ENCODE peak calls at places on chromosomes 6 and 20, in seven cellular contexts. One of them, this sample, is unnamed.

GRCh38 chr6:90477366-90477765 is 109.5 kb downstream of the MAP3K7 start:
- DNase-seq in IMR-90: no peak
- DNase-seq in AG09309: no peak
- DNase-seq in HFFc6: no peak
- DNase-seq in uterus: no peak
- DNase-seq in HCT116: no peak
- DNase-seq in heart left ventricle: no peak
- DNase-seq in this sample: no peak

GRCh38 chr20:34295284-34295683 is 7.9 kb downstream of the AHCY start:
- DNase-seq in heart left ventricle: no peak
- DNase-seq in IMR-90: no peak
- DNase-seq in HCT116: no peak
- DNase-seq in AG09309: no peak
- DNase-seq in uterus: no peak
- DNase-seq in HFFc6: no peak
- DNase-seq in this sample: no peak

GRCh38 chr6:167944130-167944529 is 53.3 kb upstream of the KIF25 start:
- DNase-seq in AG09309: no peak
- DNase-seq in HFFc6: no peak
- DNase-seq in HCT116: no peak
- DNase-seq in IMR-90: no peak
- DNase-seq in heart left ventricle: no peak
- DNase-seq in uterus: no peak
- DNase-seq in this sample: no peak

GRCh38 chr20:4341804-4342560 is 326.6 kb upstream of the RNF24 start:
- DNase-seq in uterus: no peak
- DNase-seq in AG09309: peak
- DNase-seq in IMR-90: peak
- DNase-seq in HCT116: no peak
- DNase-seq in HFFc6: peak
- DNase-seq in heart left ventricle: no peak
- DNase-seq in this sample: peak

GRCh38 chr20:22807646-22808045 is 223.3 kb upstream of the FOXA2 start:
- DNase-seq in AG09309: no peak
- DNase-seq in uterus: no peak
- DNase-seq in HCT116: peak
- DNase-seq in IMR-90: peak
- DNase-seq in heart left ventricle: no peak
- DNase-seq in HFFc6: no peak
- DNase-seq in this sample: no peak

GRCh38 chr6:18388942-18389341 is 1.8 kb downstream of the RNF144B start:
- DNase-seq in AG09309: peak
- DNase-seq in HFFc6: peak
- DNase-seq in heart left ventricle: no peak
- DNase-seq in IMR-90: peak
- DNase-seq in HCT116: no peak
- DNase-seq in uterus: no peak
- DNase-seq in this sample: peak

GRCh38 chr6:106387875-106388274 is 27.4 kb downstream of the CRYBG1 start:
- DNase-seq in uterus: no peak
- DNase-seq in HCT116: no peak
- DNase-seq in heart left ventricle: no peak
- DNase-seq in HFFc6: no peak
- DNase-seq in AG09309: no peak
- DNase-seq in IMR-90: no peak
- DNase-seq in this sample: no peak

GRCh38 chr6:134908906-134909516 is 40.9 kb downstream of the ALDH8A1 start:
- DNase-seq in HFFc6: peak
- DNase-seq in IMR-90: peak
- DNase-seq in HCT116: peak
- DNase-seq in uterus: peak
- DNase-seq in AG09309: peak
- DNase-seq in heart left ventricle: peak
- DNase-seq in this sample: peak

GRCh38 chr20:11031300-11031699 is 357.5 kb upstream of the JAG1 start:
- DNase-seq in HFFc6: no peak
- DNase-seq in heart left ventricle: no peak
- DNase-seq in HCT116: no peak
- DNase-seq in uterus: no peak
- DNase-seq in AG09309: no peak
- DNase-seq in IMR-90: no peak
- DNase-seq in this sample: no peak

GRCh38 chr20:57485770-57486169 is 39.2 kb downstream of the CTCFL start:
- DNase-seq in HFFc6: no peak
- DNase-seq in AG09309: no peak
- DNase-seq in HCT116: no peak
- DNase-seq in IMR-90: no peak
- DNase-seq in heart left ventricle: no peak
- DNase-seq in uterus: no peak
- DNase-seq in this sample: no peak

GRCh38 chr20:36050436-36051317 is 82.3 kb downstream of the CNBD2 start:
- DNase-seq in uterus: peak
- DNase-seq in HFFc6: peak
- DNase-seq in HCT116: peak
- DNase-seq in IMR-90: peak
- DNase-seq in AG09309: peak
- DNase-seq in heart left ventricle: peak
- DNase-seq in this sample: peak

GRCh38 chr6:46626228-46626909 is 26.2 kb downstream of the CYP39A1 start:
- DNase-seq in uterus: no peak
- DNase-seq in HFFc6: peak
- DNase-seq in heart left ventricle: no peak
- DNase-seq in AG09309: no peak
- DNase-seq in IMR-90: peak
- DNase-seq in HCT116: peak
- DNase-seq in this sample: peak

GRCh38 chr6:33297956-33298772 is 578 bp downstream of the RGL2 start:
- DNase-seq in HFFc6: peak
- DNase-seq in IMR-90: peak
- DNase-seq in uterus: peak
- DNase-seq in heart left ventricle: peak
- DNase-seq in AG09309: no peak
- DNase-seq in HCT116: peak
- DNase-seq in this sample: no peak

GRCh38 chr20:58659841-58660240 is 8.8 kb downstream of the STX16 start:
- DNase-seq in AG09309: no peak
- DNase-seq in IMR-90: no peak
- DNase-seq in heart left ventricle: no peak
- DNase-seq in uterus: no peak
- DNase-seq in HCT116: no peak
- DNase-seq in HFFc6: no peak
- DNase-seq in this sample: no peak

GRCh38 chr20:6501061-6501460 is 266.4 kb upstream of the BMP2 start:
- DNase-seq in AG09309: no peak
- DNase-seq in HFFc6: no peak
- DNase-seq in uterus: no peak
- DNase-seq in IMR-90: peak
- DNase-seq in HCT116: no peak
- DNase-seq in heart left ventricle: no peak
- DNase-seq in this sample: no peak

GRCh38 chr6:113246186-113246585 is 611.0 kb upstream of the MARCKS start:
- DNase-seq in HFFc6: no peak
- DNase-seq in heart left ventricle: no peak
- DNase-seq in HCT116: no peak
- DNase-seq in AG09309: no peak
- DNase-seq in IMR-90: peak
- DNase-seq in uterus: no peak
- DNase-seq in this sample: no peak

GRCh38 chr6:5012531-5012930 is 8.7 kb upstream of the RPP40 start:
- DNase-seq in AG09309: peak
- DNase-seq in HCT116: no peak
- DNase-seq in IMR-90: peak
- DNase-seq in HFFc6: peak
- DNase-seq in uterus: no peak
- DNase-seq in heart left ventricle: no peak
- DNase-seq in this sample: peak

GRCh38 chr20:39333211-39333610 is 371.1 kb downstream of the DHX35 start:
- DNase-seq in uterus: no peak
- DNase-seq in HFFc6: no peak
- DNase-seq in heart left ventricle: no peak
- DNase-seq in AG09309: no peak
- DNase-seq in HCT116: no peak
- DNase-seq in IMR-90: no peak
- DNase-seq in this sample: no peak

GRCh38 chr6:130307752-130308361 is 58.0 kb upstream of the TMEM200A start:
- DNase-seq in heart left ventricle: no peak
- DNase-seq in HFFc6: peak
- DNase-seq in AG09309: peak
- DNase-seq in uterus: no peak
- DNase-seq in HCT116: no peak
- DNase-seq in IMR-90: peak
- DNase-seq in this sample: peak

GRCh38 chr6:130309028-130309427 is 56.8 kb upstream of the TMEM200A start:
- DNase-seq in HFFc6: no peak
- DNase-seq in HCT116: no peak
- DNase-seq in AG09309: no peak
- DNase-seq in IMR-90: no peak
- DNase-seq in uterus: no peak
- DNase-seq in heart left ventricle: no peak
- DNase-seq in this sample: no peak

GRCh38 chr6:130314271-130314670 is 51.5 kb upstream of the TMEM200A start:
- DNase-seq in AG09309: no peak
- DNase-seq in HFFc6: no peak
- DNase-seq in heart left ventricle: no peak
- DNase-seq in uterus: no peak
- DNase-seq in HCT116: no peak
- DNase-seq in IMR-90: no peak
- DNase-seq in this sample: no peak

DNA sequence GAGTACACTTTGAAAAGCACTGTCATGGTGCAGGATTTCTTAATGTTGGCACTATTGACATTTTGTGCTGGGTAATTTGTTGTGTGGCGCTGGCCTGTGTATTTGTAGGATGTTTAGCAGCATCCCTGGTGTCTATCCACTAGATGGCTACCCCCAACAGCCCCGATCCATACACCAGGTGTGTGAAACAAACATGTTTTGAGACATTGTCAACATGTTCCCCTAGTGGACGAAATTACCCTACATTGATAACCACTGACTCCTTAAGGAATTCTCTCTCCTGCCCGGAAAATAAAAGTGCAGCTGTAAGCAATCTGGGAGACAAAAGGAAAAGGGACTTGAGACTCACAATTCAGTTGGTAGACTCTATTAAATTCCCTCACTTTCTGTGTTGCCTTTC is 52.6 kb upstream of the TMEM200A start:
- DNase-seq in IMR-90: no peak
- DNase-seq in uterus: no peak
- DNase-seq in heart left ventricle: no peak
- DNase-seq in HFFc6: no peak
- DNase-seq in HCT116: peak
- DNase-seq in AG09309: no peak
- DNase-seq in this sample: no peak
- TF ChIP-seq CTCF in IMR-90: no peak
- TF ChIP-seq CTCF in uterus: no peak
- TF ChIP-seq CTCF in heart left ventricle: no peak
- TF ChIP-seq CTCF in HFFc6: peak
- TF ChIP-seq CTCF in HCT116: peak
- TF ChIP-seq CTCF in AG09309: peak
- TF ChIP-seq CTCF in this sample: no peak

GRCh38 chr6:153963352-153963751 is 75.7 kb upstream of the OPRM1 start:
- DNase-seq in AG09309: no peak
- DNase-seq in HCT116: no peak
- DNase-seq in IMR-90: no peak
- DNase-seq in HFFc6: no peak
- DNase-seq in heart left ventricle: no peak
- DNase-seq in uterus: no peak
- DNase-seq in this sample: no peak
- TF ChIP-seq CTCF in AG09309: no peak
- TF ChIP-seq CTCF in HCT116: no peak
- TF ChIP-seq CTCF in IMR-90: no peak
- TF ChIP-seq CTCF in HFFc6: no peak
- TF ChIP-seq CTCF in heart left ventricle: no peak
- TF ChIP-seq CTCF in uterus: no peak
- TF ChIP-seq CTCF in this sample: no peak

DNA sequence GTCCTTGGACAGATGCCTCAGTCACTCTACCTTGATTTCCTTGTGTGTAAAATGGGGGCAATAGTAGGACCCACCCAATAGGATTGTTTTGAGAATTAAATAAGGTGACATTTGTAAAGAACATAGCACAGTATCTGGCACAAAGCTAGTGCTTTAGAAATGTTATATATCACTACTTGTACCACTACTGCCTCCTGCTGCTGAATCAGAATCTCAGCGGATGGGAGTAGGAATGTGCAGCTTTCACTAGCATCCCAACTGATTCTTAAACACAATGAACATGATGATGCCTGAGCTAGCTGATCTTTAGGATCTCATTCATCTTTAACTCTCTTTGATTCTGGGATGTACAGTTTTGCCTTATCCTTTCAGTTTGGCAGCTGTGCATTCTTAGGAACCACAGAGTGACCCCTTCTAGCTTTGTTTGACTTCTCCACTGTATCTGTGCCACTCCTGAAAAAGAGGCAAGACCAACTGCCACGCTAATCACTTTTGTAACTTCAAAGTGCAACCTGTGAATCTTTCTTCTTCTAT is 7.2 kb downstream of the PBOV1 start:
- DNase-seq in HCT116: no peak
- DNase-seq in HFFc6: no peak
- DNase-seq in AG09309: no peak
- DNase-seq in heart left ventricle: no peak
- DNase-seq in IMR-90: no peak
- DNase-seq in uterus: no peak
- DNase-seq in this sample: no peak
- TF ChIP-seq CTCF in HCT116: no peak
- TF ChIP-seq CTCF in HFFc6: no peak
- TF ChIP-seq CTCF in AG09309: no peak
- TF ChIP-seq CTCF in heart left ventricle: no peak
- TF ChIP-seq CTCF in IMR-90: no peak
- TF ChIP-seq CTCF in uterus: no peak
- TF ChIP-seq CTCF in this sample: no peak

GRCh38 chr20:44576297-44576696 is 6.1 kb upstream of the PKIG start:
- DNase-seq in IMR-90: peak
- DNase-seq in uterus: no peak
- DNase-seq in HFFc6: peak
- DNase-seq in heart left ventricle: no peak
- DNase-seq in HCT116: no peak
- DNase-seq in AG09309: no peak
- DNase-seq in this sample: no peak
- TF ChIP-seq CTCF in IMR-90: peak
- TF ChIP-seq CTCF in uterus: no peak
- TF ChIP-seq CTCF in HFFc6: peak
- TF ChIP-seq CTCF in heart left ventricle: peak
- TF ChIP-seq CTCF in HCT116: no peak
- TF ChIP-seq CTCF in AG09309: no peak
- TF ChIP-seq CTCF in this sample: peak

DNA sequence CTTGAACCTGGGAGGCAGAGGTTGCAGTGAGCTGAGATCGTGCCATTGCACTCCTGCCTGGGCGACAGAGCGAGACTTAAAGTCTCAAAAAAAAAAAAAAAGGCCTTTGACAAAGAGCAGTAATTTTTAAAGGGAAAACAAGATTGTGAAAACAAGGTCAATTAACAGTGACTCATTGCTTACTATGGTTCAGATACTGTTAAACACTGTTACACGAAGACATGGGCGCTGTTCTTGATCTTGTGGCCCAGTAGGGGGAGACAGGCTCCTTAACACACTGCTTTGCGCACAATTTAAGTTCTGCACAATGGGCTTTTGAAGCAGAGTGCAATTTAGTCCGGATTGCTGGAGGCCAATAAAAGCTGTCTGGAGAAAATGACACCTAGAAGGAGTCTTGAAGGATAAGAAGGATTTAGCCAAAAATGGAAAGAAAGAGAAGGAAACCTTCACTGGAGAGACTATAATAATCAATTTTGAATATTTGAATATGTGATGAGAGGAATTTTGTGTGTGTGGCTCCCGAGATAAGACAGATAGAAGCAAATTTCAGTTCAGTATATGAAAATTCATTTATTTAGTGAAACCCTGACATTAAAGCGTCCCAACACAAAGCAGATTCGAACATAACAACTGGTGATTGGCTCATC is 6.0 kb upstream of the LATS1 start:
- DNase-seq in uterus: no peak
- DNase-seq in AG09309: no peak
- DNase-seq in heart left ventricle: no peak
- DNase-seq in HFFc6: peak
- DNase-seq in IMR-90: peak
- DNase-seq in HCT116: peak
- DNase-seq in this sample: no peak
- TF ChIP-seq CTCF in uterus: peak
- TF ChIP-seq CTCF in AG09309: peak
- TF ChIP-seq CTCF in heart left ventricle: peak
- TF ChIP-seq CTCF in HFFc6: peak
- TF ChIP-seq CTCF in IMR-90: peak
- TF ChIP-seq CTCF in HCT116: peak
- TF ChIP-seq CTCF in this sample: peak

This sample was measured in BJ.